ENCODE peak calls at places on chromosomes 7 and 10, in seven cellular contexts. One of them, this sample, is unnamed.

GRCh38 chr10:5806745-5807144 is 6.5 kb downstream of the GDI2 start:
- DNase-seq in A549: no peak
- DNase-seq in coronary artery: no peak
- DNase-seq in ascending aorta: no peak
- DNase-seq in naive thymus-derived CD4-positive, alpha-beta T cell: no peak
- DNase-seq in body of pancreas: no peak
- DNase-seq in CD8-positive, alpha-beta T cell: no peak
- DNase-seq in this sample: no peak

GRCh38 chr10:572696-573095 is 116.8 kb downstream of the DIP2C start:
- DNase-seq in ascending aorta: no peak
- DNase-seq in body of pancreas: no peak
- DNase-seq in coronary artery: peak
- DNase-seq in CD8-positive, alpha-beta T cell: no peak
- DNase-seq in naive thymus-derived CD4-positive, alpha-beta T cell: no peak
- DNase-seq in A549: no peak
- DNase-seq in this sample: no peak

GRCh38 chr7:157805716-157806115 is 468.9 kb downstream of the DNAJB6 start:
- DNase-seq in A549: no peak
- DNase-seq in ascending aorta: no peak
- DNase-seq in body of pancreas: no peak
- DNase-seq in coronary artery: no peak
- DNase-seq in naive thymus-derived CD4-positive, alpha-beta T cell: no peak
- DNase-seq in CD8-positive, alpha-beta T cell: no peak
- DNase-seq in this sample: no peak

GRCh38 chr10:91787810-91788209 is 10.4 kb upstream of the TNKS2 start:
- DNase-seq in ascending aorta: no peak
- DNase-seq in CD8-positive, alpha-beta T cell: no peak
- DNase-seq in naive thymus-derived CD4-positive, alpha-beta T cell: no peak
- DNase-seq in coronary artery: no peak
- DNase-seq in body of pancreas: no peak
- DNase-seq in A549: no peak
- DNase-seq in this sample: no peak

GRCh38 chr7:112199672-112200071 is 6.5 kb downstream of the DOCK4 start:
- DNase-seq in ascending aorta: no peak
- DNase-seq in coronary artery: no peak
- DNase-seq in naive thymus-derived CD4-positive, alpha-beta T cell: no peak
- DNase-seq in CD8-positive, alpha-beta T cell: no peak
- DNase-seq in A549: no peak
- DNase-seq in body of pancreas: no peak
- DNase-seq in this sample: no peak

GRCh38 chr7:148110097-148110868 is 480.3 kb upstream of the C7orf33 start:
- DNase-seq in coronary artery: no peak
- DNase-seq in CD8-positive, alpha-beta T cell: no peak
- DNase-seq in ascending aorta: no peak
- DNase-seq in A549: no peak
- DNase-seq in naive thymus-derived CD4-positive, alpha-beta T cell: no peak
- DNase-seq in body of pancreas: peak
- DNase-seq in this sample: no peak

GRCh38 chr7:12670071-12670729 is 17.2 kb upstream of the ARL4A start:
- DNase-seq in A549: no peak
- DNase-seq in CD8-positive, alpha-beta T cell: no peak
- DNase-seq in ascending aorta: no peak
- DNase-seq in naive thymus-derived CD4-positive, alpha-beta T cell: no peak
- DNase-seq in coronary artery: no peak
- DNase-seq in body of pancreas: no peak
- DNase-seq in this sample: no peak

GRCh38 chr10:101655581-101655980 is 39.4 kb downstream of the FBXW4 start:
- DNase-seq in A549: no peak
- DNase-seq in CD8-positive, alpha-beta T cell: no peak
- DNase-seq in ascending aorta: no peak
- DNase-seq in coronary artery: no peak
- DNase-seq in body of pancreas: no peak
- DNase-seq in naive thymus-derived CD4-positive, alpha-beta T cell: no peak
- DNase-seq in this sample: no peak

GRCh38 chr7:69429817-69430501 is 168.3 kb upstream of the AUTS2 start:
- DNase-seq in body of pancreas: no peak
- DNase-seq in coronary artery: no peak
- DNase-seq in A549: no peak
- DNase-seq in CD8-positive, alpha-beta T cell: no peak
- DNase-seq in ascending aorta: no peak
- DNase-seq in naive thymus-derived CD4-positive, alpha-beta T cell: no peak
- DNase-seq in this sample: no peak

GRCh38 chr7:129853661-129854268 is 99.0 kb downstream of the UBE2H start:
- DNase-seq in body of pancreas: no peak
- DNase-seq in A549: no peak
- DNase-seq in ascending aorta: no peak
- DNase-seq in CD8-positive, alpha-beta T cell: no peak
- DNase-seq in coronary artery: no peak
- DNase-seq in naive thymus-derived CD4-positive, alpha-beta T cell: no peak
- DNase-seq in this sample: no peak

GRCh38 chr7:35411331-35411730 is 157.4 kb upstream of the TBX20 start:
- DNase-seq in ascending aorta: no peak
- DNase-seq in coronary artery: no peak
- DNase-seq in A549: no peak
- DNase-seq in naive thymus-derived CD4-positive, alpha-beta T cell: no peak
- DNase-seq in body of pancreas: no peak
- DNase-seq in CD8-positive, alpha-beta T cell: no peak
- DNase-seq in this sample: no peak

GRCh38 chr7:125670926-125671572 is 741.4 kb upstream of the POT1 start:
- DNase-seq in ascending aorta: no peak
- DNase-seq in CD8-positive, alpha-beta T cell: no peak
- DNase-seq in body of pancreas: no peak
- DNase-seq in naive thymus-derived CD4-positive, alpha-beta T cell: no peak
- DNase-seq in A549: no peak
- DNase-seq in coronary artery: no peak
- DNase-seq in this sample: no peak

GRCh38 chr10:86440874-86441838 is 74.6 kb upstream of the GRID1 start:
- DNase-seq in naive thymus-derived CD4-positive, alpha-beta T cell: no peak
- DNase-seq in coronary artery: no peak
- DNase-seq in body of pancreas: no peak
- DNase-seq in A549: peak
- DNase-seq in ascending aorta: no peak
- DNase-seq in CD8-positive, alpha-beta T cell: no peak
- DNase-seq in this sample: no peak

GRCh38 chr7:112619343-112619742 is 138.6 kb downstream of the LSMEM1 start:
- DNase-seq in A549: no peak
- DNase-seq in body of pancreas: no peak
- DNase-seq in CD8-positive, alpha-beta T cell: no peak
- DNase-seq in coronary artery: no peak
- DNase-seq in naive thymus-derived CD4-positive, alpha-beta T cell: no peak
- DNase-seq in ascending aorta: no peak
- DNase-seq in this sample: no peak

GRCh38 chr7:85213500-85213899 is 26.6 kb upstream of the SEMA3D start:
- DNase-seq in ascending aorta: no peak
- DNase-seq in body of pancreas: no peak
- DNase-seq in coronary artery: no peak
- DNase-seq in CD8-positive, alpha-beta T cell: no peak
- DNase-seq in naive thymus-derived CD4-positive, alpha-beta T cell: no peak
- DNase-seq in A549: no peak
- DNase-seq in this sample: no peak

GRCh38 chr7:50641442-50642405 is 76.5 kb upstream of the DDC start:
- DNase-seq in CD8-positive, alpha-beta T cell: no peak
- DNase-seq in body of pancreas: peak
- DNase-seq in coronary artery: no peak
- DNase-seq in ascending aorta: no peak
- DNase-seq in naive thymus-derived CD4-positive, alpha-beta T cell: no peak
- DNase-seq in A549: no peak
- DNase-seq in this sample: no peak

GRCh38 chr7:66114743-66115727 is at the start of gene CRCP:
- DNase-seq in ascending aorta: peak
- DNase-seq in body of pancreas: peak
- DNase-seq in A549: peak
- DNase-seq in naive thymus-derived CD4-positive, alpha-beta T cell: peak
- DNase-seq in coronary artery: peak
- DNase-seq in CD8-positive, alpha-beta T cell: peak
- DNase-seq in this sample: peak

GRCh38 chr7:69169356-69169755 is 428.9 kb upstream of the AUTS2 start:
- DNase-seq in A549: no peak
- DNase-seq in coronary artery: no peak
- DNase-seq in ascending aorta: no peak
- DNase-seq in body of pancreas: no peak
- DNase-seq in CD8-positive, alpha-beta T cell: no peak
- DNase-seq in naive thymus-derived CD4-positive, alpha-beta T cell: no peak
- DNase-seq in this sample: no peak

GRCh38 chr7:2734761-2735571 is 47.0 kb downstream of the AMZ1 start:
- DNase-seq in A549: no peak
- DNase-seq in ascending aorta: no peak
- DNase-seq in naive thymus-derived CD4-positive, alpha-beta T cell: no peak
- DNase-seq in body of pancreas: no peak
- DNase-seq in CD8-positive, alpha-beta T cell: no peak
- DNase-seq in coronary artery: peak
- DNase-seq in this sample: no peak

GRCh38 chr10:80196270-80196949 is 8.9 kb downstream of the ANXA11 start:
- DNase-seq in coronary artery: peak
- DNase-seq in A549: no peak
- DNase-seq in CD8-positive, alpha-beta T cell: peak
- DNase-seq in body of pancreas: peak
- DNase-seq in ascending aorta: peak
- DNase-seq in naive thymus-derived CD4-positive, alpha-beta T cell: no peak
- DNase-seq in this sample: no peak

GRCh38 chr10:79404231-79404609 is 41.2 kb downstream of the ZCCHC24 start:
- DNase-seq in coronary artery: peak
- DNase-seq in naive thymus-derived CD4-positive, alpha-beta T cell: no peak
- DNase-seq in CD8-positive, alpha-beta T cell: no peak
- DNase-seq in body of pancreas: peak
- DNase-seq in ascending aorta: no peak
- DNase-seq in A549: no peak
- DNase-seq in this sample: no peak

DNA sequence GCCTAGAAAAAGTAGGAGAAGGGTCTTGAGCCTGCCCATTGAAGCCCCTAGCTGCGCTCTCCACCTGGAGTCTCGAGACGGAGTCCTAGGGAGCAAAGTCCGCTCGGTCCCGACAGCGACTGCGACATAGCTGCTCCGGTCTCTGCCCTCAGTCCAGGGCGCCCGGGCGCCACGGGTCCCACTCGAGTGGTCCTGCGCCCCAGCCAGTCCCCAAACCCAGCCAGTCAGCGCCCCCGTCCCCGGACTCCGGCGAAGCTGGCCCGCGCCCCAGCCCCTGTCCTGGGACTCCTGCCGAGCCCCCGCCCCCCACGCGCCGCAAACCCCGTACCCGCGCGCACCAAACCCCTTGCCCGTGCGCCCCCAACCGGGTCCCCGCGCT is 480 bp downstream of the TNS3 start:
- DNase-seq in coronary artery: peak
- DNase-seq in CD8-positive, alpha-beta T cell: no peak
- DNase-seq in body of pancreas: peak
- DNase-seq in A549: no peak
- DNase-seq in naive thymus-derived CD4-positive, alpha-beta T cell: no peak
- DNase-seq in ascending aorta: no peak
- DNase-seq in this sample: no peak
- H3K27ac ChIP-seq in coronary artery: peak
- H3K27ac ChIP-seq in CD8-positive, alpha-beta T cell: no peak
- H3K27ac ChIP-seq in body of pancreas: peak
- H3K27ac ChIP-seq in A549: peak
- H3K27ac ChIP-seq in naive thymus-derived CD4-positive, alpha-beta T cell: no peak
- H3K27ac ChIP-seq in ascending aorta: peak
- H3K27ac ChIP-seq in this sample: peak

DNA sequence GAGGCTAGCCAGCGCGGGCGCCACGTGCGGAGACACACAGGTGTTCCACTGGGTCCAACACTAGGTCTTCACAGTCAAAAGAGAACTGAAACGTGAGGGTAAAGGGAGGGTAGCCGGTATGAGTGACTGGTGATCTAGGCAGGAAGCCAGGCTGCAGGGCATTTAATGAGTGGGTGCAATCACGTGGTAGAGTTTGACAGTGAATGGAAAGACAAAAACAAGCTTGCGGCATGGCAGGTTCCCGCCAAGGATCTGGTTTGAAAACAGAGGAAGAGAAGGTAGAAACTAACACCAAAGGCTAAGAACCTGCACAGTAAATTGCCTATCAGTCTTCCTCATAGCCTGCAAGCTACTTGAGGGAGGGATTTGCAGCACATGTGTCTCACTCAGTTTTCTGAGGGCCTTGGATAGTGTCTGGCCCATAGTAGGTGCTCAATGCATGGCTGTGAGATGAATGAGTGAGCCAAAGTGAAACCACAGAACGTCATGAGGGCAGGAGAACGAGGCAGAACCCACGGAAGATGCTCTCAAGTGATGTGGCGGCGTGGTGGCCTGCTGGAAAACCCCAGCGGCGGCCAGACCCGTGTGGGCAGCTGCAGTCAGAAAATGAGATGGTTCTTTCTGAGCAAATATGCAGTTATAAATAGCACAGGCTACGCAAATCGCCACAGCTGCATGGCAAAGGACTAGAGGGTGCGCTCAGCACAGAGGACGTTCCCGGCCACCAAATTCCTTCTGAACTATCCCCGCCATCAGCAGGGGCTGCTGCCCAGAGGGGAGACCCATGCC is 183.6 kb upstream of the NFE2L3 start:
- DNase-seq in A549: no peak
- DNase-seq in ascending aorta: no peak
- DNase-seq in CD8-positive, alpha-beta T cell: no peak
- DNase-seq in body of pancreas: peak
- DNase-seq in coronary artery: no peak
- DNase-seq in naive thymus-derived CD4-positive, alpha-beta T cell: no peak
- DNase-seq in this sample: no peak
- H3K27ac ChIP-seq in A549: no peak
- H3K27ac ChIP-seq in ascending aorta: no peak
- H3K27ac ChIP-seq in CD8-positive, alpha-beta T cell: no peak
- H3K27ac ChIP-seq in body of pancreas: no peak
- H3K27ac ChIP-seq in coronary artery: no peak
- H3K27ac ChIP-seq in naive thymus-derived CD4-positive, alpha-beta T cell: no peak
- H3K27ac ChIP-seq in this sample: no peak

GRCh38 chr10:30459283-30459682 is 25.3 kb downstream of the MAP3K8 start:
- DNase-seq in naive thymus-derived CD4-positive, alpha-beta T cell: no peak
- DNase-seq in ascending aorta: no peak
- DNase-seq in coronary artery: no peak
- DNase-seq in A549: no peak
- DNase-seq in body of pancreas: peak
- DNase-seq in CD8-positive, alpha-beta T cell: no peak
- DNase-seq in this sample: no peak
- H3K27ac ChIP-seq in naive thymus-derived CD4-positive, alpha-beta T cell: no peak
- H3K27ac ChIP-seq in ascending aorta: peak
- H3K27ac ChIP-seq in coronary artery: peak
- H3K27ac ChIP-seq in A549: no peak
- H3K27ac ChIP-seq in body of pancreas: no peak
- H3K27ac ChIP-seq in CD8-positive, alpha-beta T cell: no peak
- H3K27ac ChIP-seq in this sample: peak

GRCh38 chr7:107958764-107959526 is 44.0 kb downstream of the LAMB1 start:
- DNase-seq in naive thymus-derived CD4-positive, alpha-beta T cell: no peak
- DNase-seq in ascending aorta: no peak
- DNase-seq in body of pancreas: no peak
- DNase-seq in A549: no peak
- DNase-seq in CD8-positive, alpha-beta T cell: no peak
- DNase-seq in coronary artery: no peak
- DNase-seq in this sample: no peak

GRCh38 chr7:107962817-107963216 is 40.1 kb downstream of the LAMB1 start:
- DNase-seq in body of pancreas: no peak
- DNase-seq in ascending aorta: no peak
- DNase-seq in naive thymus-derived CD4-positive, alpha-beta T cell: no peak
- DNase-seq in coronary artery: no peak
- DNase-seq in CD8-positive, alpha-beta T cell: no peak
- DNase-seq in A549: no peak
- DNase-seq in this sample: no peak

GRCh38 chr7:107960306-107960705 is 42.7 kb downstream of the LAMB1 start:
- DNase-seq in A549: no peak
- DNase-seq in CD8-positive, alpha-beta T cell: no peak
- DNase-seq in body of pancreas: no peak
- DNase-seq in naive thymus-derived CD4-positive, alpha-beta T cell: no peak
- DNase-seq in coronary artery: no peak
- DNase-seq in ascending aorta: no peak
- DNase-seq in this sample: no peak

GRCh38 chr7:107959527-107959898 is 43.4 kb downstream of the LAMB1 start:
- DNase-seq in CD8-positive, alpha-beta T cell: no peak
- DNase-seq in coronary artery: no peak
- DNase-seq in body of pancreas: no peak
- DNase-seq in naive thymus-derived CD4-positive, alpha-beta T cell: no peak
- DNase-seq in A549: no peak
- DNase-seq in ascending aorta: no peak
- DNase-seq in this sample: no peak

GRCh38 chr7:107961399-107961798 is 41.6 kb downstream of the LAMB1 start:
- DNase-seq in A549: no peak
- DNase-seq in naive thymus-derived CD4-positive, alpha-beta T cell: no peak
- DNase-seq in ascending aorta: no peak
- DNase-seq in body of pancreas: peak
- DNase-seq in coronary artery: no peak
- DNase-seq in CD8-positive, alpha-beta T cell: no peak
- DNase-seq in this sample: no peak
- H3K27ac ChIP-seq in A549: no peak
- H3K27ac ChIP-seq in naive thymus-derived CD4-positive, alpha-beta T cell: no peak
- H3K27ac ChIP-seq in ascending aorta: no peak
- H3K27ac ChIP-seq in body of pancreas: no peak
- H3K27ac ChIP-seq in coronary artery: peak
- H3K27ac ChIP-seq in CD8-positive, alpha-beta T cell: no peak
- H3K27ac ChIP-seq in this sample: peak

This sample was measured in esophagus muscularis mucosa.